ENCODE peak calls at places on chromosomes 7 and 10, in five cellular contexts. One of them, this sample, is unnamed.
A peak's percentile ranks its signal among the peaks of the same experiment; 100 is the strongest.

GRCh38 chr10:119640384-119640783 is 10.8 kb upstream of the BAG3 start:
- DNase-seq in K562: no peak
- DNase-seq in H1: no peak
- DNase-seq in GM12878: no peak
- DNase-seq in HepG2: no peak
- DNase-seq in this sample: no peak

GRCh38 chr7:136655414-136655813 is 213.0 kb upstream of the CHRM2 start:
- DNase-seq in HepG2: no peak
- DNase-seq in GM12878: no peak
- DNase-seq in H1: no peak
- DNase-seq in K562: no peak
- DNase-seq in this sample: no peak

GRCh38 chr7:7786595-7786994 is 68.2 kb upstream of the RPA3 start:
- DNase-seq in HepG2: no peak
- DNase-seq in K562: no peak
- DNase-seq in GM12878: no peak
- DNase-seq in H1: no peak
- DNase-seq in this sample: no peak

GRCh38 chr7:18013936-18014335 is 13.7 kb downstream of the PRPS1L1 start:
- DNase-seq in GM12878: no peak
- DNase-seq in K562: no peak
- DNase-seq in HepG2: no peak
- DNase-seq in H1: no peak
- DNase-seq in this sample: no peak

GRCh38 chr10:58264780-58265179 is 2.9 kb downstream of the IPMK start:
- DNase-seq in K562: no peak
- DNase-seq in GM12878: no peak
- DNase-seq in HepG2: no peak
- DNase-seq in H1: no peak
- DNase-seq in this sample: no peak

GRCh38 chr10:102775201-102775972 is 31.6 kb downstream of the WBP1L start:
- DNase-seq in H1: no peak
- DNase-seq in GM12878: no peak
- DNase-seq in K562: no peak
- DNase-seq in HepG2: peak; percentile 28
- DNase-seq in this sample: no peak

GRCh38 chr10:30819306-30820190 is 190.0 kb upstream of the LYZL2 start:
- DNase-seq in GM12878: no peak
- DNase-seq in H1: no peak
- DNase-seq in HepG2: no peak
- DNase-seq in K562: no peak
- DNase-seq in this sample: no peak

GRCh38 chr10:123103944-123104343 is 31.8 kb upstream of the HMX3 start:
- DNase-seq in H1: no peak
- DNase-seq in HepG2: no peak
- DNase-seq in GM12878: no peak
- DNase-seq in K562: no peak
- DNase-seq in this sample: no peak

GRCh38 chr7:36473454-36474282 is 84.0 kb downstream of the ANLN start:
- DNase-seq in K562: peak; percentile 53
- DNase-seq in HepG2: peak; percentile 43
- DNase-seq in H1: no peak
- DNase-seq in GM12878: no peak
- DNase-seq in this sample: peak; percentile 38

GRCh38 chr7:36475011-36475342 is 85.3 kb downstream of the ANLN start:
- DNase-seq in HepG2: no peak
- DNase-seq in H1: no peak
- DNase-seq in K562: no peak
- DNase-seq in GM12878: no peak
- DNase-seq in this sample: no peak

GRCh38 chr7:36472141-36472729 is 82.6 kb downstream of the ANLN start:
- DNase-seq in K562: no peak
- DNase-seq in H1: no peak
- DNase-seq in GM12878: no peak
- DNase-seq in HepG2: no peak
- DNase-seq in this sample: no peak

GRCh38 chr7:36475371-36475770 is 85.7 kb downstream of the ANLN start:
- DNase-seq in H1: no peak
- DNase-seq in GM12878: no peak
- DNase-seq in HepG2: no peak
- DNase-seq in K562: no peak
- DNase-seq in this sample: no peak

GRCh38 chr7:36474283-36475010 is 84.8 kb downstream of the ANLN start:
- DNase-seq in H1: no peak
- DNase-seq in K562: peak; percentile 50
- DNase-seq in HepG2: no peak
- DNase-seq in GM12878: no peak
- DNase-seq in this sample: no peak
- TF ChIP-seq USF2 in H1: no peak
- TF ChIP-seq USF2 in K562: no peak
- TF ChIP-seq USF2 in HepG2: no peak
- TF ChIP-seq USF2 in GM12878: no peak
- TF ChIP-seq USF2 in this sample: no peak

DNA sequence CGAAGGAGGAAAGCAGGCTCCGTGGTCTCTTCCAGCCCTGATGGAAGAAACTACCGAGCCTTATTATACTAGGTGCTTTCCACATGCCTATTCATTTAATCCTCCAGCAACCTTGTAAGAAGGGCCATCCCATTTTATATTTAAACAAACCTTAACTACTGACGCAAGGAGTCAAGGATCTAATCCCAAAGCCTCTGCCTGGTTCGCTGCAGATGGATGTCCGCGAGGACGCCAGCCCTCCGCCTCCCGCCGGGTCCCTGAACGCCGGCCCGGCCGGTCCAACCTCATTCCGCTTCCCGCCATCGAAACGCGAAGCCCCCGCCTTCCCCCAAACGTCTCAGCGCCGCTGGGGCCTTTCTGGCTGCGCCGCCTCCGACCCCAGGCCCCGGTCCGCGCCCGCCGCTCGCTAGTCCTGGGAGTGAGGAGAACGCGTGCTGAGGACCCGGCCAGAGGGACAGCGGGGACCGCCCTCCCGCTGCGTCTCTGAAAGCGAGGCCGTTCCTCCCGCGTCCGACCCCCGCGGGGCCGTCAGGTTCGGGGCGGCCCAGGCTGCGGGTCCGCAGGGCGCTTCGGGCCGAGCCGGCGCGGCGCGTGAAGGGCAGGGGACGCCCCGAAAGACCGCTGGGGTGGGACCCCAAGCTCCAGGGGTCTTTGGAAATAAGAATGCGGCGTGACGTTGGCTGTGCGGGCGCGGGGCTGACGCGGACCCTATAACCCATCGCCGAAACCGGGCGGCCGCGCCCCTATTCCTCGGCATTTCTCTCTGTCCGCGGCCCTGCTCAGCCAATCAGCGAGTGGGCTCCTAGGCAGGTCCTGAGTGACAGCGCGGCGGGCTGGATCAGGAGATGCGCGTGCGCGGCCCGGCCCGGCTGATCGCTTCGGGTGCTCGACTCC is 448 bp upstream of the ATP6V0E2 start:
- DNase-seq in GM12878: peak; percentile 73
- DNase-seq in HepG2: peak; percentile 91
- DNase-seq in H1: peak; percentile 85
- DNase-seq in K562: peak; percentile 100
- DNase-seq in this sample: peak; percentile 94
- TF ChIP-seq EP300 in GM12878: no peak
- TF ChIP-seq EP300 in HepG2: no peak
- TF ChIP-seq EP300 in H1: no peak
- TF ChIP-seq EP300 in K562: no peak
- TF ChIP-seq EP300 in this sample: no peak

DNA sequence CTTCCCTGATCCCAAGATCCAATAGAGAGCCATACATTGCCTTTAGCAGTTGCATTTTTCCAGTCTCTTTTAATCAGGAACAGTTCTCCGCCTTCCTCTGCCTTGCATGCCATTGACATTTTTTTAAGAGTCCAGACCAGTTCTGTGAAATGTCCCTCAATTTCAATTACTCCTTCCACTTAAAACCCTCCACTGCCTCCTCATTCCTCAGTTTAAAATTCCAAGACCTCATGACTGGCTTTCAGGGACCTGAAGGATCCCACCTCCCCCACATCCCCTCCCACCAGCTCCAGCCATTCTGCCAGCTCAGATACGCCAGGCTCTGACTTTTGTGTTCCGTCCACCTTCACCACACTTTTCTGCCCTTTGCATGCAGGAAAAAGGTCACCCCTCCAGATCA is 8.8 kb downstream of the TNRC18 start:
- DNase-seq in H1: no peak
- DNase-seq in K562: no peak
- DNase-seq in GM12878: no peak
- DNase-seq in HepG2: no peak
- DNase-seq in this sample: no peak
- TF ChIP-seq USF2 in H1: no peak
- TF ChIP-seq USF2 in K562: no peak
- TF ChIP-seq USF2 in GM12878: no peak
- TF ChIP-seq USF2 in HepG2: no peak
- TF ChIP-seq USF2 in this sample: no peak

DNA sequence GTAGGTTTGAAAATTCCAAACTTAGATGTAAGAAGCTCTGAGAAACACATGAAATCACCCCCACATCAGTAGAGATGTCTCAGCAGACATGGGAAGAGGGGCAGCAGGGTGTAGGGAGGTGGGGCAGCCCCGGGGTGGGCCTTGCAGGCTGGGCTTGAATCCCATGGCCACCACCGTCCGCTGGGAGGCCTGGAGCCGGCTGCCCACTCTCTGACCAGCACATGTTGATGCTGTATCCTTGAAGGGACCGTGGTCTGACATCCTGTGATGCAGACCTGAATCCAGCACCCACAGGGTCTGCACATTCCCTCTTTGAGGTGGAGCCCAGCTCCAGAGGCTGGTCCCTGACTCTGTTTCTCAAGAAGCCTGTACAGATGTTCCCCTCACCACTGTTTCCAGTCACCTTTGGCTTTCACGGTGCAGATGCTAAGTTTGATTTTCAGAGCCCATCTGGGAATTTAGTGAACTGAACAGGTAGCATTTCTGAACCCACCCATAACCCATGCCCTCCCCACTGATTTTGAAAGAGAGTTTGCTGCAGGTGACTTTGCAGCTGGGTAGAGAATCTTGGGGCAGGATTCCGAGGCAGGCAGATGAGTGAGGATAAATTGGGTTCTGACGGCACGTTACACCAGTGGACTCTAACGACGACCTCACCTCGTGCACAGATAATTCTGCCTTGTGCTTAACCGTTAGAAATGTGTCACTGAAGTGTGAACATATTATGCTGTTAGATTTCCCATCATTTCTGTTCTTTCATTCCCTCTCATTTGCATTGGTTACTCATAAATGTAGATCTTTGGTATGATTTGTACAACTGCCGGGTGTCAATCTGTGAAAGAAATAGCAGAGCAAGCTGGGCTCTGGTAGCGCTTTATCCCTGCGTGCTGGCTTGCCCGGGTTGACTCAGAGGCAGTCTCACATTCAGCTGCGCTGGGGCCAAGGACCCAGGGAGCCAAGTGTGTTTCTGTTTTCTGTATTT is 45.7 kb downstream of the IKZF1 start:
- DNase-seq in HepG2: no peak
- DNase-seq in H1: no peak
- DNase-seq in K562: no peak
- DNase-seq in GM12878: peak; percentile 84
- DNase-seq in this sample: no peak
- TF ChIP-seq EP300 in HepG2: no peak
- TF ChIP-seq EP300 in H1: no peak
- TF ChIP-seq EP300 in K562: peak; percentile 7
- TF ChIP-seq EP300 in GM12878: peak; percentile 78
- TF ChIP-seq EP300 in this sample: no peak

DNA sequence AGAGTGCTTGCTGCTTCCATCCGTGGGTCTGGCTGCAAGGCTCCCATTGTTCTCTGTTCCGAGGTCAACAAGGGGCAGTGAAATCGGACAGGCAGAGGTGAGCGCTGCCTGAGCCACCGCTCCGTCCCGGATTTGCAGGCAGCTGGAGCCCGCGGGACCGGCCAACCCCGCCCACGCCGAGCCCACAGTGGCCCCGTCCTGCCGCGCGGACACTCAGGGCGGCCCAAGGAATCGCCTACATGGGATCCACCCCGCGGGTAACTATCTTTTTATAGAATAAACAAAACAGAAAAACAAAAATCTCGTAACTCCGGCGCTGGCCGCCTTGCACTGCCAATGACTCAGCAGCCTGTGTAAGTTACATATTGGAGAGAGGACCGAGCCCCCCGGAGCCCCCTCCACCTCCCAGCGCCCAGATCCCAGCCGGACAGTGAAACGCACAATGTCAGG is 1.9 kb downstream of the BNIP3 start:
- DNase-seq in HepG2: peak; percentile 51
- DNase-seq in H1: no peak
- DNase-seq in GM12878: no peak
- DNase-seq in K562: peak; percentile 48
- DNase-seq in this sample: no peak
- TF ChIP-seq USF2 in HepG2: no peak
- TF ChIP-seq USF2 in H1: no peak
- TF ChIP-seq USF2 in GM12878: no peak
- TF ChIP-seq USF2 in K562: no peak
- TF ChIP-seq USF2 in this sample: no peak

GRCh38 chr10:49091450-49092210 is 23.7 kb downstream of the VSTM4 start:
- DNase-seq in GM12878: no peak
- DNase-seq in K562: no peak
- DNase-seq in H1: no peak
- DNase-seq in HepG2: no peak
- DNase-seq in this sample: no peak

GRCh38 chr10:49090696-49091338 is 24.5 kb downstream of the VSTM4 start:
- DNase-seq in H1: no peak
- DNase-seq in GM12878: no peak
- DNase-seq in K562: no peak
- DNase-seq in HepG2: no peak
- DNase-seq in this sample: no peak

GRCh38 chr10:49086889-49087288 is 28.4 kb downstream of the VSTM4 start:
- DNase-seq in GM12878: no peak
- DNase-seq in H1: no peak
- DNase-seq in K562: no peak
- DNase-seq in HepG2: no peak
- DNase-seq in this sample: no peak

GRCh38 chr10:49089789-49090595 is 25.3 kb downstream of the VSTM4 start:
- DNase-seq in K562: no peak
- DNase-seq in GM12878: no peak
- DNase-seq in HepG2: no peak
- DNase-seq in H1: no peak
- DNase-seq in this sample: no peak

GRCh38 chr10:49089152-49089788 is 26.1 kb downstream of the VSTM4 start:
- DNase-seq in HepG2: no peak
- DNase-seq in H1: no peak
- DNase-seq in GM12878: no peak
- DNase-seq in K562: no peak
- DNase-seq in this sample: no peak
- TF ChIP-seq EP300 in HepG2: no peak
- TF ChIP-seq EP300 in H1: no peak
- TF ChIP-seq EP300 in GM12878: no peak
- TF ChIP-seq EP300 in K562: no peak
- TF ChIP-seq EP300 in this sample: no peak

GRCh38 chr7:44291066-44291732 is 34.2 kb downstream of the CAMK2B start:
- DNase-seq in HepG2: no peak
- DNase-seq in GM12878: no peak
- DNase-seq in H1: no peak
- DNase-seq in K562: no peak
- DNase-seq in this sample: no peak
- TF ChIP-seq USF2 in HepG2: no peak
- TF ChIP-seq USF2 in GM12878: no peak
- TF ChIP-seq USF2 in H1: no peak
- TF ChIP-seq USF2 in K562: no peak
- TF ChIP-seq USF2 in this sample: no peak

This sample was measured in A549.